ENCODE peak calls at places on chromosome 15, in ten cellular contexts. D is AG04449; Q is dorsolateral prefrontal cortex; X is NCI-H774; E is activated naive CD4-positive, alpha-beta T cell treated with anti-CD3 and anti-CD28 coated beads, Interleukin-2, amount 50 U/mL, for 16 hours; Z is T-helper 2 cell; T is hypothalamus; N is GF-D8; V is stimulated activated CD8-positive, alpha-beta memory T cell treated with anti-CD3 and anti-CD28 coated beads, Interleukin-4, amount 100 ng/mL, for 1 hour; Y is Calu3. H is an unnamed sample.

GRCh38 chr15:100310511-100310910 is 31.3 kb downstream of the ADAMTS17 start:
- DNase-seq in D (no peak), Q (no peak), X (no peak), E (no peak), Z (no peak), T (no peak), N (no peak), V (no peak), Y (no peak), H (no peak)

GRCh38 chr15:47399100-47399499 is 318.2 kb upstream of the SEMA6D start:
- DNase-seq in D (no peak), Q (no peak), X (no peak), E (no peak), Z (no peak), T (no peak), N (no peak), V (no peak), Y (no peak), H (no peak)

GRCh38 chr15:67823371-67824156 is 1.7 kb upstream of the SKOR1 start:
- DNase-seq in D (no peak), Q (no peak), X (peak), E (no peak), Z (no peak), T (no peak), N (no peak), V (no peak), Y (no peak), H (no peak)

GRCh38 chr15:80436511-80437307 is 32.5 kb downstream of the ARNT2 start:
- DNase-seq in D (no peak), Q (no peak), X (no peak), E (no peak), Z (no peak), T (no peak), N (no peak), V (no peak), Y (peak), H (no peak)

GRCh38 chr15:34301058-34301457 is 36.5 kb downstream of the SLC12A6 start:
- DNase-seq in D (no peak), Q (no peak), X (no peak), E (no peak), Z (no peak), T (no peak), N (no peak), V (no peak), Y (no peak), H (no peak)

GRCh38 chr15:45657769-45658545 is 23.1 kb downstream of the SQOR start:
- DNase-seq in D (no peak), Q (no peak), X (no peak), E (no peak), Z (no peak), T (no peak), N (no peak), V (no peak), Y (no peak), H (no peak)

GRCh38 chr15:39680868-39681267 is 100.0 kb downstream of the THBS1 start:
- DNase-seq in D (peak), Q (no peak), X (no peak), E (no peak), Z (no peak), T (no peak), N (no peak), V (no peak), Y (no peak), H (no peak)

GRCh38 chr15:32872606-32873291 is 154.9 kb downstream of the GREM1 start:
- DNase-seq in D (no peak), Q (no peak), X (no peak), E (no peak), Z (no peak), T (no peak), N (no peak), V (no peak), Y (no peak), H (no peak)

GRCh38 chr15:57150066-57150865 is 226.0 kb upstream of the CGNL1 start:
- DNase-seq in D (peak), Q (no peak), X (no peak), E (no peak), Z (no peak), T (no peak), N (no peak), V (no peak), Y (no peak), H (no peak)

GRCh38 chr15:98442379-98442833 is 205.9 kb upstream of the IGF1R start:
- DNase-seq in D (peak), Q (no peak), X (peak), E (peak), Z (no peak), T (no peak), N (peak), V (peak), Y (peak), H (no peak)

GRCh38 chr15:60392986-60393811 is 4.6 kb downstream of the ANXA2 start:
- DNase-seq in D (peak), Q (no peak), X (peak), E (no peak), Z (no peak), T (no peak), N (no peak), V (no peak), Y (peak), H (peak)

GRCh38 chr15:66292261-66293084 is 895 bp upstream of the DIS3L start:
- DNase-seq in D (no peak), Q (peak), X (no peak), E (no peak), Z (no peak), T (no peak), N (no peak), V (no peak), Y (no peak), H (no peak)